ENCODE peak calls at places on chromosomes 6 and 20, in six cellular contexts. L, G, K, H, M and X are unnamed samples.
A peak's percentile ranks its signal among the peaks of the same experiment; 100 is the strongest.

GRCh38 chr20:43953919-43954617 is 39.4 kb downstream of the TOX2 start:
- DNase-seq in L (no peak), G (peak; percentile 60), K (peak; percentile 34), H (no peak), M (no peak), X (no peak)

GRCh38 chr20:22617160-22617559 is 32.8 kb upstream of the FOXA2 start:
- DNase-seq in L (no peak), G (no peak), K (no peak), H (peak; percentile 79), M (peak; percentile 89), X (peak; percentile 83)

GRCh38 chr20:57895161-57895855 is 185.5 kb upstream of the PMEPA1 start:
- DNase-seq in L (no peak), G (no peak), K (peak; percentile 26), H (no peak), M (no peak), X (no peak)

GRCh38 chr6:169288591-169288990 is 34.9 kb upstream of the THBS2 start:
- DNase-seq in L (no peak), G (peak; percentile 94), K (no peak), H (no peak), M (no peak), X (no peak)

GRCh38 chr6:25503686-25504085 is 148.3 kb upstream of the SCGN start:
- DNase-seq in L (no peak), G (peak; percentile 19), K (no peak), H (no peak), M (no peak), X (no peak)

GRCh38 chr6:53986721-53987526 is 124.3 kb upstream of the MLIP start:
- DNase-seq in L (no peak), G (peak; percentile 78), K (no peak), H (no peak), M (no peak), X (no peak)

GRCh38 chr20:13865825-13866351 is 81.1 kb downstream of the NDUFAF5 start:
- DNase-seq in L (no peak), G (peak; percentile 82), K (no peak), H (no peak), M (peak; percentile 38), X (no peak)

GRCh38 chr6:105273589-105273988 is 93.8 kb upstream of the POPDC3 start:
- DNase-seq in L (no peak), G (no peak), K (no peak), H (no peak), M (no peak), X (no peak)

GRCh38 chr20:34066476-34067090 is 45.5 kb downstream of the EIF2S2 start:
- DNase-seq in L (no peak), G (peak; percentile 22), K (peak; percentile 4), H (no peak), M (no peak), X (no peak)

GRCh38 chr20:43650997-43651525 is 15.9 kb upstream of the MYBL2 start:
- DNase-seq in L (no peak), G (no peak), K (no peak), H (no peak), M (no peak), X (no peak)

GRCh38 chr6:34638834-34639736 is 57.5 kb downstream of the ILRUN start:
- DNase-seq in L (peak; percentile 18), G (peak; percentile 47), K (no peak), H (no peak), M (peak; percentile 65), X (no peak)

GRCh38 chr6:33911488-33911887 is 107.7 kb upstream of the MLN start:
- DNase-seq in L (no peak), G (no peak), K (no peak), H (no peak), M (no peak), X (no peak)

GRCh38 chr20:2006452-2007381 is 12.9 kb upstream of the PDYN start:
- DNase-seq in L (peak; percentile 65), G (peak; percentile 84), K (no peak), H (peak; percentile 21), M (no peak), X (peak; percentile 30)

GRCh38 chr6:166318227-166318626 is 10.0 kb upstream of the PRR18 start:
- DNase-seq in L (no peak), G (no peak), K (no peak), H (no peak), M (no peak), X (no peak)

GRCh38 chr6:116529466-116529969 is 16.0 kb downstream of the TRAPPC3L start:
- DNase-seq in L (no peak), G (no peak), K (no peak), H (no peak), M (no peak), X (no peak)

GRCh38 chr6:25286891-25287290 is 7.7 kb downstream of the CARMIL1 start:
- DNase-seq in L (no peak), G (no peak), K (no peak), H (no peak), M (no peak), X (no peak)

GRCh38 chr6:69044534-69044933 is 409.5 kb downstream of the ADGRB3 start:
- DNase-seq in L (no peak), G (peak; percentile 1), K (no peak), H (no peak), M (no peak), X (no peak)

GRCh38 chr6:145031001-145031400 is 704.3 kb downstream of the EPM2A start:
- DNase-seq in L (no peak), G (no peak), K (no peak), H (no peak), M (no peak), X (no peak)

GRCh38 chr6:36131517-36132220 is 1.4 kb downstream of the MAPK13 start:
- DNase-seq in L (peak; percentile 49), G (peak; percentile 87), K (peak; percentile 75), H (peak; percentile 85), M (peak; percentile 42), X (peak; percentile 67)

GRCh38 chr6:63573899-63574553 is 1.7 kb downstream of the LOC128125822 start:
- DNase-seq in L (peak; percentile 11), G (peak; percentile 71), K (no peak), H (peak; percentile 63), M (peak; percentile 24), X (peak; percentile 51)